ENCODE peak calls at places on chromosomes 13 and 19, in eight cellular contexts. One of them, this sample, is unnamed.

GRCh38 chr13:27834095-27834494 is 41.8 kb downstream of the GSX1 start:
- DNase-seq in HS-5: no peak
- DNase-seq in bronchial epithelial cell: no peak
- DNase-seq in astrocyte of the hippocampus: no peak
- DNase-seq in progenitor cell of endocrine pancreas: no peak
- DNase-seq in OCI-M1: no peak
- DNase-seq in activated CD8-positive, alpha-beta memory T cell treated with anti-CD3 and anti-CD28 coated beads for 1 hour: no peak
- DNase-seq in thyroid gland: no peak
- DNase-seq in this sample: peak

GRCh38 chr13:37715606-37716015 is 117.0 kb upstream of the POSTN start:
- DNase-seq in activated CD8-positive, alpha-beta memory T cell treated with anti-CD3 and anti-CD28 coated beads for 1 hour: no peak
- DNase-seq in progenitor cell of endocrine pancreas: no peak
- DNase-seq in bronchial epithelial cell: peak
- DNase-seq in HS-5: peak
- DNase-seq in astrocyte of the hippocampus: peak
- DNase-seq in OCI-M1: peak
- DNase-seq in thyroid gland: no peak
- DNase-seq in this sample: no peak

GRCh38 chr19:4186087-4186993 is 3.9 kb downstream of the ANKRD24 start:
- DNase-seq in progenitor cell of endocrine pancreas: peak
- DNase-seq in HS-5: no peak
- DNase-seq in bronchial epithelial cell: peak
- DNase-seq in astrocyte of the hippocampus: peak
- DNase-seq in thyroid gland: peak
- DNase-seq in activated CD8-positive, alpha-beta memory T cell treated with anti-CD3 and anti-CD28 coated beads for 1 hour: peak
- DNase-seq in OCI-M1: peak
- DNase-seq in this sample: no peak

GRCh38 chr13:77397636-77398035 is 70.7 kb upstream of the MYCBP2 start:
- DNase-seq in activated CD8-positive, alpha-beta memory T cell treated with anti-CD3 and anti-CD28 coated beads for 1 hour: no peak
- DNase-seq in bronchial epithelial cell: peak
- DNase-seq in astrocyte of the hippocampus: no peak
- DNase-seq in thyroid gland: no peak
- DNase-seq in progenitor cell of endocrine pancreas: no peak
- DNase-seq in OCI-M1: no peak
- DNase-seq in HS-5: no peak
- DNase-seq in this sample: no peak

GRCh38 chr13:20713751-20714150 is 10.3 kb downstream of the IL17D start:
- DNase-seq in thyroid gland: no peak
- DNase-seq in activated CD8-positive, alpha-beta memory T cell treated with anti-CD3 and anti-CD28 coated beads for 1 hour: no peak
- DNase-seq in astrocyte of the hippocampus: peak
- DNase-seq in bronchial epithelial cell: no peak
- DNase-seq in progenitor cell of endocrine pancreas: no peak
- DNase-seq in OCI-M1: no peak
- DNase-seq in HS-5: no peak
- DNase-seq in this sample: no peak

GRCh38 chr13:110396913-110397379 is 89.9 kb downstream of the COL4A2 start:
- DNase-seq in OCI-M1: no peak
- DNase-seq in bronchial epithelial cell: peak
- DNase-seq in HS-5: peak
- DNase-seq in astrocyte of the hippocampus: peak
- DNase-seq in progenitor cell of endocrine pancreas: no peak
- DNase-seq in thyroid gland: peak
- DNase-seq in activated CD8-positive, alpha-beta memory T cell treated with anti-CD3 and anti-CD28 coated beads for 1 hour: no peak
- DNase-seq in this sample: peak

GRCh38 chr13:42379241-42379640 is 107.3 kb downstream of the AKAP11 start:
- DNase-seq in progenitor cell of endocrine pancreas: no peak
- DNase-seq in OCI-M1: no peak
- DNase-seq in astrocyte of the hippocampus: no peak
- DNase-seq in thyroid gland: no peak
- DNase-seq in activated CD8-positive, alpha-beta memory T cell treated with anti-CD3 and anti-CD28 coated beads for 1 hour: no peak
- DNase-seq in HS-5: no peak
- DNase-seq in bronchial epithelial cell: no peak
- DNase-seq in this sample: no peak

GRCh38 chr19:55058781-55059610 is 4.0 kb downstream of the RDH13 start:
- DNase-seq in activated CD8-positive, alpha-beta memory T cell treated with anti-CD3 and anti-CD28 coated beads for 1 hour: no peak
- DNase-seq in HS-5: no peak
- DNase-seq in thyroid gland: no peak
- DNase-seq in astrocyte of the hippocampus: no peak
- DNase-seq in progenitor cell of endocrine pancreas: no peak
- DNase-seq in OCI-M1: no peak
- DNase-seq in bronchial epithelial cell: no peak
- DNase-seq in this sample: no peak

GRCh38 chr13:80177327-80177726 is 163.6 kb downstream of the SPRY2 start:
- DNase-seq in HS-5: no peak
- DNase-seq in activated CD8-positive, alpha-beta memory T cell treated with anti-CD3 and anti-CD28 coated beads for 1 hour: no peak
- DNase-seq in astrocyte of the hippocampus: no peak
- DNase-seq in OCI-M1: no peak
- DNase-seq in bronchial epithelial cell: peak
- DNase-seq in progenitor cell of endocrine pancreas: no peak
- DNase-seq in thyroid gland: no peak
- DNase-seq in this sample: no peak

GRCh38 chr13:49400755-49401659 is 42.9 kb downstream of the CAB39L start:
- DNase-seq in OCI-M1: peak
- DNase-seq in HS-5: no peak
- DNase-seq in progenitor cell of endocrine pancreas: no peak
- DNase-seq in thyroid gland: peak
- DNase-seq in bronchial epithelial cell: peak
- DNase-seq in astrocyte of the hippocampus: peak
- DNase-seq in activated CD8-positive, alpha-beta memory T cell treated with anti-CD3 and anti-CD28 coated beads for 1 hour: no peak
- DNase-seq in this sample: peak

GRCh38 chr13:23701646-23702045 is 131.4 kb downstream of the TNFRSF19 start:
- DNase-seq in activated CD8-positive, alpha-beta memory T cell treated with anti-CD3 and anti-CD28 coated beads for 1 hour: no peak
- DNase-seq in HS-5: peak
- DNase-seq in thyroid gland: peak
- DNase-seq in astrocyte of the hippocampus: peak
- DNase-seq in bronchial epithelial cell: no peak
- DNase-seq in progenitor cell of endocrine pancreas: no peak
- DNase-seq in OCI-M1: no peak
- DNase-seq in this sample: peak

GRCh38 chr19:35013820-35014754 is 14.0 kb downstream of the GRAMD1A start:
- DNase-seq in progenitor cell of endocrine pancreas: no peak
- DNase-seq in HS-5: no peak
- DNase-seq in activated CD8-positive, alpha-beta memory T cell treated with anti-CD3 and anti-CD28 coated beads for 1 hour: peak
- DNase-seq in bronchial epithelial cell: no peak
- DNase-seq in thyroid gland: no peak
- DNase-seq in astrocyte of the hippocampus: no peak
- DNase-seq in OCI-M1: no peak
- DNase-seq in this sample: peak

GRCh38 chr13:30569901-30570576 is 47.7 kb upstream of the USPL1 start:
- DNase-seq in bronchial epithelial cell: peak
- DNase-seq in OCI-M1: peak
- DNase-seq in astrocyte of the hippocampus: peak
- DNase-seq in activated CD8-positive, alpha-beta memory T cell treated with anti-CD3 and anti-CD28 coated beads for 1 hour: no peak
- DNase-seq in HS-5: peak
- DNase-seq in progenitor cell of endocrine pancreas: no peak
- DNase-seq in thyroid gland: no peak
- DNase-seq in this sample: peak

GRCh38 chr13:106533101-106533939 is 2.1 kb downstream of the EFNB2 start:
- DNase-seq in progenitor cell of endocrine pancreas: peak
- DNase-seq in activated CD8-positive, alpha-beta memory T cell treated with anti-CD3 and anti-CD28 coated beads for 1 hour: no peak
- DNase-seq in astrocyte of the hippocampus: peak
- DNase-seq in OCI-M1: peak
- DNase-seq in bronchial epithelial cell: peak
- DNase-seq in thyroid gland: peak
- DNase-seq in HS-5: peak
- DNase-seq in this sample: peak

GRCh38 chr19:5354403-5354802 is 13.8 kb upstream of the PTPRS start:
- DNase-seq in astrocyte of the hippocampus: no peak
- DNase-seq in thyroid gland: no peak
- DNase-seq in activated CD8-positive, alpha-beta memory T cell treated with anti-CD3 and anti-CD28 coated beads for 1 hour: no peak
- DNase-seq in HS-5: no peak
- DNase-seq in OCI-M1: peak
- DNase-seq in bronchial epithelial cell: no peak
- DNase-seq in progenitor cell of endocrine pancreas: no peak
- DNase-seq in this sample: no peak

GRCh38 chr13:94233401-94233800 is 246.1 kb downstream of the DCT start:
- DNase-seq in OCI-M1: no peak
- DNase-seq in HS-5: peak
- DNase-seq in thyroid gland: no peak
- DNase-seq in progenitor cell of endocrine pancreas: no peak
- DNase-seq in astrocyte of the hippocampus: peak
- DNase-seq in bronchial epithelial cell: peak
- DNase-seq in activated CD8-positive, alpha-beta memory T cell treated with anti-CD3 and anti-CD28 coated beads for 1 hour: no peak
- DNase-seq in this sample: peak

GRCh38 chr13:36787181-36787580 is 31.8 kb upstream of the RFXAP start:
- DNase-seq in thyroid gland: no peak
- DNase-seq in activated CD8-positive, alpha-beta memory T cell treated with anti-CD3 and anti-CD28 coated beads for 1 hour: no peak
- DNase-seq in progenitor cell of endocrine pancreas: no peak
- DNase-seq in bronchial epithelial cell: peak
- DNase-seq in HS-5: no peak
- DNase-seq in astrocyte of the hippocampus: no peak
- DNase-seq in OCI-M1: no peak
- DNase-seq in this sample: no peak

GRCh38 chr13:33263976-33264619 is 21.5 kb downstream of the STARD13 start:
- DNase-seq in thyroid gland: no peak
- DNase-seq in OCI-M1: no peak
- DNase-seq in activated CD8-positive, alpha-beta memory T cell treated with anti-CD3 and anti-CD28 coated beads for 1 hour: no peak
- DNase-seq in progenitor cell of endocrine pancreas: no peak
- DNase-seq in HS-5: no peak
- DNase-seq in bronchial epithelial cell: no peak
- DNase-seq in astrocyte of the hippocampus: no peak
- DNase-seq in this sample: no peak

GRCh38 chr13:109989155-109989554 is 202.8 kb upstream of the IRS2 start:
- DNase-seq in astrocyte of the hippocampus: peak
- DNase-seq in bronchial epithelial cell: no peak
- DNase-seq in activated CD8-positive, alpha-beta memory T cell treated with anti-CD3 and anti-CD28 coated beads for 1 hour: no peak
- DNase-seq in OCI-M1: no peak
- DNase-seq in HS-5: no peak
- DNase-seq in progenitor cell of endocrine pancreas: no peak
- DNase-seq in thyroid gland: no peak
- DNase-seq in this sample: no peak

GRCh38 chr19:18299654-18300053 is 18.2 kb upstream of the JUND start:
- DNase-seq in HS-5: no peak
- DNase-seq in thyroid gland: no peak
- DNase-seq in activated CD8-positive, alpha-beta memory T cell treated with anti-CD3 and anti-CD28 coated beads for 1 hour: no peak
- DNase-seq in progenitor cell of endocrine pancreas: no peak
- DNase-seq in astrocyte of the hippocampus: no peak
- DNase-seq in bronchial epithelial cell: no peak
- DNase-seq in OCI-M1: no peak
- DNase-seq in this sample: no peak

GRCh38 chr13:110636701-110637201 is 21.4 kb downstream of the NAXD start:
- DNase-seq in HS-5: no peak
- DNase-seq in activated CD8-positive, alpha-beta memory T cell treated with anti-CD3 and anti-CD28 coated beads for 1 hour: no peak
- DNase-seq in thyroid gland: no peak
- DNase-seq in astrocyte of the hippocampus: no peak
- DNase-seq in bronchial epithelial cell: no peak
- DNase-seq in OCI-M1: no peak
- DNase-seq in progenitor cell of endocrine pancreas: no peak
- DNase-seq in this sample: no peak

GRCh38 chr19:38977445-38978314 is 2.1 kb upstream of the FBXO17 start:
- DNase-seq in activated CD8-positive, alpha-beta memory T cell treated with anti-CD3 and anti-CD28 coated beads for 1 hour: no peak
- DNase-seq in HS-5: no peak
- DNase-seq in bronchial epithelial cell: peak
- DNase-seq in OCI-M1: no peak
- DNase-seq in astrocyte of the hippocampus: peak
- DNase-seq in thyroid gland: no peak
- DNase-seq in progenitor cell of endocrine pancreas: no peak
- DNase-seq in this sample: no peak

GRCh38 chr13:42985312-42986175 is 6.5 kb downstream of the EPSTI1 start:
- DNase-seq in bronchial epithelial cell: no peak
- DNase-seq in activated CD8-positive, alpha-beta memory T cell treated with anti-CD3 and anti-CD28 coated beads for 1 hour: no peak
- DNase-seq in OCI-M1: no peak
- DNase-seq in astrocyte of the hippocampus: no peak
- DNase-seq in thyroid gland: no peak
- DNase-seq in HS-5: no peak
- DNase-seq in progenitor cell of endocrine pancreas: no peak
- DNase-seq in this sample: no peak

GRCh38 chr19:22607653-22608430 is 26.3 kb upstream of the ZNF492 start:
- DNase-seq in progenitor cell of endocrine pancreas: no peak
- DNase-seq in OCI-M1: no peak
- DNase-seq in bronchial epithelial cell: no peak
- DNase-seq in activated CD8-positive, alpha-beta memory T cell treated with anti-CD3 and anti-CD28 coated beads for 1 hour: no peak
- DNase-seq in astrocyte of the hippocampus: no peak
- DNase-seq in thyroid gland: no peak
- DNase-seq in HS-5: no peak
- DNase-seq in this sample: no peak

GRCh38 chr19:35125746-35126623 is 8.9 kb downstream of the LGI4 start:
- DNase-seq in progenitor cell of endocrine pancreas: no peak
- DNase-seq in OCI-M1: no peak
- DNase-seq in thyroid gland: no peak
- DNase-seq in HS-5: no peak
- DNase-seq in bronchial epithelial cell: no peak
- DNase-seq in astrocyte of the hippocampus: no peak
- DNase-seq in activated CD8-positive, alpha-beta memory T cell treated with anti-CD3 and anti-CD28 coated beads for 1 hour: no peak
- DNase-seq in this sample: no peak

GRCh38 chr19:4183967-4184717 is 1.7 kb downstream of the ANKRD24 start:
- DNase-seq in astrocyte of the hippocampus: no peak
- DNase-seq in thyroid gland: no peak
- DNase-seq in activated CD8-positive, alpha-beta memory T cell treated with anti-CD3 and anti-CD28 coated beads for 1 hour: no peak
- DNase-seq in progenitor cell of endocrine pancreas: no peak
- DNase-seq in OCI-M1: no peak
- DNase-seq in HS-5: no peak
- DNase-seq in bronchial epithelial cell: no peak
- DNase-seq in this sample: no peak

GRCh38 chr19:47228937-47229673 is 1.9 kb downstream of the BBC3 start:
- DNase-seq in progenitor cell of endocrine pancreas: no peak
- DNase-seq in activated CD8-positive, alpha-beta memory T cell treated with anti-CD3 and anti-CD28 coated beads for 1 hour: no peak
- DNase-seq in HS-5: no peak
- DNase-seq in OCI-M1: peak
- DNase-seq in astrocyte of the hippocampus: peak
- DNase-seq in thyroid gland: no peak
- DNase-seq in bronchial epithelial cell: no peak
- DNase-seq in this sample: peak

GRCh38 chr19:30091856-30092255 is 149.8 kb downstream of the URI1 start:
- DNase-seq in activated CD8-positive, alpha-beta memory T cell treated with anti-CD3 and anti-CD28 coated beads for 1 hour: no peak
- DNase-seq in bronchial epithelial cell: no peak
- DNase-seq in progenitor cell of endocrine pancreas: no peak
- DNase-seq in astrocyte of the hippocampus: no peak
- DNase-seq in thyroid gland: no peak
- DNase-seq in HS-5: no peak
- DNase-seq in OCI-M1: no peak
- DNase-seq in this sample: no peak

GRCh38 chr13:91101436-91101835 is 246.1 kb upstream of the MIR17HG start:
- DNase-seq in HS-5: no peak
- DNase-seq in activated CD8-positive, alpha-beta memory T cell treated with anti-CD3 and anti-CD28 coated beads for 1 hour: no peak
- DNase-seq in OCI-M1: no peak
- DNase-seq in thyroid gland: no peak
- DNase-seq in progenitor cell of endocrine pancreas: no peak
- DNase-seq in astrocyte of the hippocampus: no peak
- DNase-seq in bronchial epithelial cell: no peak
- DNase-seq in this sample: no peak

GRCh38 chr13:106117035-106117434 is 418.4 kb downstream of the EFNB2 start:
- DNase-seq in HS-5: no peak
- DNase-seq in activated CD8-positive, alpha-beta memory T cell treated with anti-CD3 and anti-CD28 coated beads for 1 hour: no peak
- DNase-seq in thyroid gland: no peak
- DNase-seq in progenitor cell of endocrine pancreas: no peak
- DNase-seq in OCI-M1: no peak
- DNase-seq in bronchial epithelial cell: peak
- DNase-seq in astrocyte of the hippocampus: no peak
- DNase-seq in this sample: no peak

GRCh38 chr19:17766543-17767131 is 15.4 kb downstream of the FCHO1 start:
- DNase-seq in astrocyte of the hippocampus: peak
- DNase-seq in thyroid gland: peak
- DNase-seq in progenitor cell of endocrine pancreas: peak
- DNase-seq in OCI-M1: peak
- DNase-seq in bronchial epithelial cell: peak
- DNase-seq in activated CD8-positive, alpha-beta memory T cell treated with anti-CD3 and anti-CD28 coated beads for 1 hour: no peak
- DNase-seq in HS-5: no peak
- DNase-seq in this sample: peak

GRCh38 chr13:49220035-49220855 is at the start of gene MLNR:
- DNase-seq in thyroid gland: peak
- DNase-seq in HS-5: no peak
- DNase-seq in bronchial epithelial cell: no peak
- DNase-seq in progenitor cell of endocrine pancreas: peak
- DNase-seq in OCI-M1: no peak
- DNase-seq in activated CD8-positive, alpha-beta memory T cell treated with anti-CD3 and anti-CD28 coated beads for 1 hour: no peak
- DNase-seq in astrocyte of the hippocampus: peak
- DNase-seq in this sample: no peak

GRCh38 chr19:12112238-12112637 is 27.9 kb downstream of the ZNF20 start:
- DNase-seq in bronchial epithelial cell: no peak
- DNase-seq in HS-5: no peak
- DNase-seq in activated CD8-positive, alpha-beta memory T cell treated with anti-CD3 and anti-CD28 coated beads for 1 hour: no peak
- DNase-seq in progenitor cell of endocrine pancreas: no peak
- DNase-seq in OCI-M1: no peak
- DNase-seq in thyroid gland: no peak
- DNase-seq in astrocyte of the hippocampus: no peak
- DNase-seq in this sample: no peak

This sample was measured in sigmoid colon.